ENCODE peak calls at places on chromosomes 2 and 18, in eight cellular contexts. O is choroid plexus epithelial cell; S is GM10248; L is neural crest cell; W is endothelial cell of umbilical vein; T is A549; F is spleen; P is CD8-positive, alpha-beta T cell. K is an unnamed sample.

GRCh38 chr2:73107211-73107926 is 5.4 kb downstream of the RAB11FIP5 start:
- DNase-seq in O (no peak), S (no peak), L (no peak), W (no peak), T (no peak), F (peak; percentile 86), P (no peak), K (no peak)

GRCh38 chr18:13791181-13791580 is 32.8 kb upstream of the MC5R start:
- DNase-seq in O (no peak), S (no peak), L (no peak), W (no peak), T (peak; percentile 3), F (no peak), P (no peak), K (no peak)

GRCh38 chr2:239893236-239893515 is 132.0 kb downstream of the NDUFA10 start:
- DNase-seq in O (no peak), S (no peak), L (no peak), W (no peak), T (no peak), F (no peak), P (no peak), K (no peak)

GRCh38 chr2:177771191-177771590 is 301.4 kb downstream of the PDE11A start:
- DNase-seq in O (no peak), S (no peak), L (no peak), W (no peak), T (no peak), F (no peak), P (no peak), K (no peak)

GRCh38 chr18:72768681-72769229 is 99.0 kb downstream of the NETO1 start:
- DNase-seq in O (no peak), S (no peak), L (no peak), W (no peak), T (no peak), F (no peak), P (no peak), K (no peak)

GRCh38 chr2:240893363-240893828 is 2.6 kb downstream of the MAB21L4 start:
- DNase-seq in O (no peak), S (no peak), L (no peak), W (no peak), T (no peak), F (no peak), P (no peak), K (no peak)

GRCh38 chr2:170052151-170052550 is 125.8 kb upstream of the MYO3B start:
- DNase-seq in O (no peak), S (no peak), L (no peak), W (peak; percentile 71), T (no peak), F (no peak), P (no peak), K (no peak)

GRCh38 chr2:160952462-160952861 is 207.8 kb upstream of the TANK start:
- DNase-seq in O (no peak), S (no peak), L (no peak), W (peak; percentile 53), T (no peak), F (peak; percentile 82), P (no peak), K (no peak)

GRCh38 chr2:204944927-204945326 is 399.7 kb downstream of the PARD3B start:
- DNase-seq in O (no peak), S (no peak), L (no peak), W (no peak), T (no peak), F (no peak), P (no peak), K (no peak)

GRCh38 chr2:63903003-63903402 is 61.3 kb downstream of the UGP2 start:
- DNase-seq in O (peak; percentile 51), S (peak; percentile 25), L (no peak), W (no peak), T (peak; percentile 17), F (no peak), P (no peak), K (no peak)

GRCh38 chr2:46487667-46488333 is 8.4 kb downstream of the TMEM247 start:
- DNase-seq in O (peak; percentile 62), S (no peak), L (no peak), W (peak; percentile 32), T (peak; percentile 32), F (no peak), P (no peak), K (no peak)

GRCh38 chr2:171320731-171321130 is 113.1 kb downstream of the METTL8 start:
- DNase-seq in O (no peak), S (no peak), L (no peak), W (no peak), T (no peak), F (no peak), P (no peak), K (no peak)

GRCh38 chr2:127640082-127641072 is 5.6 kb upstream of the GPR17 start:
- DNase-seq in O (no peak), S (peak; percentile 72), L (no peak), W (no peak), T (no peak), F (peak; percentile 93), P (no peak), K (no peak)

GRCh38 chr2:180507028-180507427 is 473.4 kb upstream of the UBE2E3 start:
- DNase-seq in O (peak; percentile 36), S (no peak), L (no peak), W (no peak), T (no peak), F (no peak), P (no peak), K (no peak)

DNA sequence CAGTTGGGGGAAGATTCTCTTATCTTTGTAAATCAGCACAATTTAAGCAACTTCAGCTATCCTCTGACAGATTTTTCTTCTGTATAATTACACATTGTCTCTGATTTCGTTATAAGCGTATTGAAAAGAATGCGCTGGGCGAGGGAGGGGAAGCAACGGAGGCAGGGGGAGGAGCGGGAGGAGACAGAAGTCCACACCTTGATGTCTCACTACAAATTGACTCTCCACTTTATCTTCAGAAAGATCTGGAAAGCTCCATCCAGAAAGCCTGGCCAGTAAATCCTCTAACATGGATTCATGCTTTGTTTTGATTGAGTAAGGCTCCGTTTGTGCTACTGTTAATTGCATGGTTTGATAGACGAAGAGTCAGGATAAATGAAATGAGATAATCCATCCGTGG is 76.6 kb downstream of the SMIM21 start:
- DNase-seq in O (no peak), S (no peak), L (no peak), W (no peak), T (no peak), F (no peak), P (no peak), K (no peak)
- TF ChIP-seq CTCF in O (no peak), S (no peak), L (no peak), W (no peak), T (no peak), F (no peak), P (no peak), K (no peak)

DNA sequence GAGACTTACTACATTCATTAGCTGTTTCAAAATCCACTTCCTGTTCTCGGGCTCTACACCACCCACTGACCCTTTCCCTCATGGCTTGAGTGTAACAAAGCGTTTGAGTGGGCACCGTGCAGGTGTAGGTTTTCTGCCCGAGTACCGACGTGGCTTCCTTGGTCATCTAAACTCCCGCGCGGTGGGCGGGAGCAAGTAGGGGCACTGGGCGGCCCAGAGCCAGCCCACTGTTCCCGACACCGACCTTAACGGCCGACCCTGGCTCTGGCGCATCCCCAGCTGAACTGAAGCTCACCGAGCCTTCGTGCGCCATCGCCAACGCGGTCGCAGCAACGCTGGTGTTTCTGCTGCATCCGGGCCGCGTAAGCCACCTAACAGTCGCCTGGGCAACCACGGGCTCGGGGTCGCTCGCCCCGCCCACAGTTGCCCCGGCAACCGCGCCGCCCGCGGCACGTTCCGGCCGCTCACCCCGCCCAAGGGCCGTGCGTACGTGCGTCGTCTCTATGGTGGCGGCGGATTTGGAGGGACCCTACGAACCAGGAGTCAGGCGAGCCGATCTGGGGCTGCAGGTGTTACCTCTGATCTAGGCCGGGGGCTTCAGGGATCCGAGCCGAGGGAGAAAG is at the start of the genes C2orf81 and WDR54:
- DNase-seq in O (peak; percentile 77), S (peak; percentile 98), L (peak; percentile 88), W (peak; percentile 86), T (peak; percentile 93), F (peak; percentile 98), P (peak; percentile 96), K (peak; percentile 85)
- TF ChIP-seq CTCF in O (no peak), S (no peak), L (no peak), W (no peak), T (no peak), F (no peak), P (no peak), K (no peak)

GRCh38 chr2:95082479-95082878 is 39.1 kb downstream of the MRPS5 start:
- DNase-seq in O (no peak), S (no peak), L (no peak), W (no peak), T (no peak), F (no peak), P (no peak), K (no peak)
- TF ChIP-seq CTCF in O (no peak), S (no peak), L (no peak), W (no peak), T (no peak), F (no peak), P (no peak), K (no peak)

DNA sequence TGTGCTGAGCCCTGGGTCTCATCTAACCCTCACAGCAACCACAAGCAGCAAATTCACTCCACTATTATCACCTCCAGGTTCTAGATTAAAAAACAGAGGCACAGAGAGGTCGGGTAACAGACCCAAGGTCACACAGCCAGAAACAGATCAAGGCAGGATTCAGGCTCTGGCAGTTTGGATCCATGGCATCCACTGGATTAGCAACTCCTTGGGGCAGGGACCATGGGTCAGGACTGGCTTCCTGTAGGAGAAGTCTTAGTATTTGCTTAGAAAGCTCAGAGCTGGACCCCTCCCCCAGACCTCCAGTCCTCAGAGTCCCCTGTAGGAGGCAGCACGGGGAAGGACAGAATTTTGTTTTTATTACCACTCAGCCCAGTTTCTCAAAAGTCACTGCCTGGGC is 34.4 kb downstream of the ZFP36L2 start:
- DNase-seq in O (no peak), S (no peak), L (no peak), W (no peak), T (peak; percentile 51), F (no peak), P (no peak), K (no peak)
- TF ChIP-seq CTCF in O (peak; percentile 51), S (no peak), L (peak; percentile 44), W (no peak), T (no peak), F (no peak), P (peak; percentile 32), K (no peak)

DNA sequence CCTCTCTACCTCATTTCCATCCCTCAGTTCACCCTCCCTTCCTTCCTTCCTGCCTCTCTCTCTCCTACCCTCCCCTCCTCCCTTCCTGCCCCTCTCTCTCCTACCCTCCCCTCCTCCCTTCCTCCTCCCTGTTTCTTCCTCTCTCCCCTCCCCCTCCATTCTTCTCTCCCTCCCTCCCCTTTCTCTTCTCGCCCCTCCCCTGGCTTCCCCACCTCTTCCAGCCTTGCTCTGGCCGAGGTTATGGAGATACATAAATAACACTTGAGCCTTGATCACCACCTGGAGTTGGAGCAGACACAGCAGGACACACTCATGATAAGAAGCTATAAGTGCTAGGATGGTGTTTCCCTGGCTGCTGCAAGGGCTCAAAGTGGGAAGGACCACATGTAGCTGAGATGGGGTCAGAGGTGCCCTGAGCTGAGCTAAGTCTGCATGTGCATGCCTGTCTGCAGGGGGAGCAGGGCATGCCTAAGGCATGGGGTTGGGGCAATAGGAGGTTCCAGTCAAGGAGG is 326.1 kb upstream of the HS6ST1 start:
- DNase-seq in O (peak; percentile 53), S (no peak), L (no peak), W (no peak), T (no peak), F (peak; percentile 34), P (no peak), K (peak; percentile 19)
- TF ChIP-seq CTCF in O (peak; percentile 43), S (no peak), L (no peak), W (no peak), T (no peak), F (no peak), P (no peak), K (no peak)

K was measured in mesothelial cell of epicardium.